ENCODE peak calls at places on chromosomes 2 and 18, in five cellular contexts. One of them, this sample, is unnamed.

GRCh38 chr2:241730679-241731293 is 3.6 kb upstream of the D2HGDH start:
- DNase-seq in coronary artery: no peak
- DNase-seq in GM12865: no peak
- DNase-seq in neural crest cell: no peak
- DNase-seq in RWPE2: no peak
- DNase-seq in this sample: no peak

GRCh38 chr18:67131498-67131897 is 385.0 kb downstream of the DSEL start:
- DNase-seq in coronary artery: no peak
- DNase-seq in GM12865: no peak
- DNase-seq in neural crest cell: no peak
- DNase-seq in RWPE2: no peak
- DNase-seq in this sample: no peak

GRCh38 chr2:100975521-100975785 is 26.6 kb upstream of the RPL31 start:
- DNase-seq in coronary artery: no peak
- DNase-seq in GM12865: no peak
- DNase-seq in neural crest cell: no peak
- DNase-seq in RWPE2: no peak
- DNase-seq in this sample: no peak

GRCh38 chr2:216888907-216889622 is 29.2 kb upstream of the TNP1 start:
- DNase-seq in coronary artery: no peak
- DNase-seq in GM12865: no peak
- DNase-seq in neural crest cell: no peak
- DNase-seq in RWPE2: no peak
- DNase-seq in this sample: peak

GRCh38 chr2:157107460-157107859 is 150.0 kb upstream of the GALNT5 start:
- DNase-seq in coronary artery: no peak
- DNase-seq in GM12865: no peak
- DNase-seq in neural crest cell: no peak
- DNase-seq in RWPE2: no peak
- DNase-seq in this sample: no peak

GRCh38 chr2:7145707-7146106 is 228.5 kb downstream of the RNF144A start:
- DNase-seq in coronary artery: no peak
- DNase-seq in GM12865: no peak
- DNase-seq in neural crest cell: no peak
- DNase-seq in RWPE2: no peak
- DNase-seq in this sample: no peak

GRCh38 chr2:164839914-164840457 is 1.6 kb downstream of the COBLL1 start:
- DNase-seq in coronary artery: no peak
- DNase-seq in GM12865: no peak
- DNase-seq in neural crest cell: no peak
- DNase-seq in RWPE2: peak
- DNase-seq in this sample: no peak

GRCh38 chr2:168192839-168193616 is 54.4 kb downstream of the STK39 start:
- DNase-seq in coronary artery: no peak
- DNase-seq in GM12865: no peak
- DNase-seq in neural crest cell: no peak
- DNase-seq in RWPE2: no peak
- DNase-seq in this sample: no peak

GRCh38 chr2:230793573-230794359 is 71.0 kb upstream of the ITM2C start:
- DNase-seq in coronary artery: peak
- DNase-seq in GM12865: peak
- DNase-seq in neural crest cell: no peak
- DNase-seq in RWPE2: peak
- DNase-seq in this sample: peak

GRCh38 chr2:160305081-160305750 is 105.1 kb upstream of the ITGB6 start:
- DNase-seq in coronary artery: no peak
- DNase-seq in GM12865: no peak
- DNase-seq in neural crest cell: no peak
- DNase-seq in RWPE2: no peak
- DNase-seq in this sample: no peak

GRCh38 chr2:190718652-190719526 is 70.0 kb downstream of the NAB1 start:
- DNase-seq in coronary artery: no peak
- DNase-seq in GM12865: peak
- DNase-seq in neural crest cell: no peak
- DNase-seq in RWPE2: peak
- DNase-seq in this sample: peak

GRCh38 chr2:201256001-201256544 is 4.3 kb upstream of the CASP8 start:
- DNase-seq in coronary artery: no peak
- DNase-seq in GM12865: no peak
- DNase-seq in neural crest cell: no peak
- DNase-seq in RWPE2: no peak
- DNase-seq in this sample: no peak

GRCh38 chr18:39840406-39840805 is 2114.6 kb upstream of the PIK3C3 start:
- DNase-seq in coronary artery: no peak
- DNase-seq in GM12865: no peak
- DNase-seq in neural crest cell: no peak
- DNase-seq in RWPE2: no peak
- DNase-seq in this sample: no peak

GRCh38 chr2:11411768-11412448 is 54.1 kb downstream of the E2F6 start:
- DNase-seq in coronary artery: no peak
- DNase-seq in GM12865: peak
- DNase-seq in neural crest cell: peak
- DNase-seq in RWPE2: no peak
- DNase-seq in this sample: peak

GRCh38 chr2:99067871-99068270 is 73.6 kb upstream of the C2orf15 start:
- DNase-seq in coronary artery: no peak
- DNase-seq in GM12865: no peak
- DNase-seq in neural crest cell: no peak
- DNase-seq in RWPE2: no peak
- DNase-seq in this sample: no peak

GRCh38 chr2:241912021-241912555 is 42.6 kb downstream of the RTP5 start:
- DNase-seq in coronary artery: no peak
- DNase-seq in GM12865: no peak
- DNase-seq in neural crest cell: no peak
- DNase-seq in RWPE2: no peak
- DNase-seq in this sample: no peak

GRCh38 chr2:82650038-82650437 is 1809.0 kb downstream of the SUCLG1 start:
- DNase-seq in coronary artery: no peak
- DNase-seq in GM12865: no peak
- DNase-seq in neural crest cell: no peak
- DNase-seq in RWPE2: no peak
- DNase-seq in this sample: no peak

GRCh38 chr2:106886916-106887758 is 1.2 kb upstream of the ST6GAL2 start:
- DNase-seq in coronary artery: peak
- DNase-seq in GM12865: no peak
- DNase-seq in neural crest cell: peak
- DNase-seq in RWPE2: peak
- DNase-seq in this sample: no peak
- TF ChIP-seq CTCF in coronary artery: no peak
- TF ChIP-seq CTCF in GM12865: no peak
- TF ChIP-seq CTCF in neural crest cell: no peak
- TF ChIP-seq CTCF in RWPE2: no peak
- TF ChIP-seq CTCF in this sample: no peak

GRCh38 chr2:80256396-80257167 is 48.0 kb downstream of the LRRTM1 start:
- DNase-seq in coronary artery: no peak
- DNase-seq in GM12865: peak
- DNase-seq in neural crest cell: no peak
- DNase-seq in RWPE2: no peak
- DNase-seq in this sample: no peak
- TF ChIP-seq CTCF in coronary artery: no peak
- TF ChIP-seq CTCF in GM12865: peak
- TF ChIP-seq CTCF in neural crest cell: peak
- TF ChIP-seq CTCF in RWPE2: peak
- TF ChIP-seq CTCF in this sample: no peak

GRCh38 chr2:204870053-204870452 is 324.8 kb downstream of the PARD3B start:
- DNase-seq in coronary artery: no peak
- DNase-seq in GM12865: no peak
- DNase-seq in neural crest cell: no peak
- DNase-seq in RWPE2: no peak
- DNase-seq in this sample: no peak

GRCh38 chr2:204869142-204869823 is 324.0 kb downstream of the PARD3B start:
- DNase-seq in coronary artery: no peak
- DNase-seq in GM12865: no peak
- DNase-seq in neural crest cell: no peak
- DNase-seq in RWPE2: no peak
- DNase-seq in this sample: no peak

GRCh38 chr2:204871246-204871953 is 326.1 kb downstream of the PARD3B start:
- DNase-seq in coronary artery: no peak
- DNase-seq in GM12865: peak
- DNase-seq in neural crest cell: no peak
- DNase-seq in RWPE2: no peak
- DNase-seq in this sample: no peak
- TF ChIP-seq CTCF in coronary artery: no peak
- TF ChIP-seq CTCF in GM12865: no peak
- TF ChIP-seq CTCF in neural crest cell: peak
- TF ChIP-seq CTCF in RWPE2: peak
- TF ChIP-seq CTCF in this sample: no peak

DNA sequence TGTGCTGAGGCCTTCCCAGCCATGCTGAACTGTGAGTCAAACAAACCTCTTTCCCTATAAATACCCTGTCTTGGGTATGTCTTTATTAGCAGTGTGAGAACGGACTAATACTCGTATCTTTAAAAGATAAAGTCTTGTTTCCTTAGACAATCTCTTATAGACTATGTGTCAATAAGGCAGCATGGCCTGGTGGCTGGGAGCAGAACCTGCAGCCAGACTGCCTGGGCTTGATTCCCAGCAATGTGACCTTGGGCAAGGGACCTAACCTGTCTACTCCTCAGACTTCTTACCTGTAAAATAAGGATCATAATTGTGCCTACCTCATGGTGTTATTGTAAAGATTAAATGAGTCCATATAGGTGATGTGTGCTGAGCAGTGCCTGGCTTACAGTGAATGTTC is 198.7 kb downstream of the CDH20 start:
- DNase-seq in coronary artery: no peak
- DNase-seq in GM12865: no peak
- DNase-seq in neural crest cell: no peak
- DNase-seq in RWPE2: no peak
- DNase-seq in this sample: no peak
- TF ChIP-seq CTCF in coronary artery: no peak
- TF ChIP-seq CTCF in GM12865: no peak
- TF ChIP-seq CTCF in neural crest cell: no peak
- TF ChIP-seq CTCF in RWPE2: no peak
- TF ChIP-seq CTCF in this sample: no peak